ENCODE peak calls at places on chromosome 16, in five cellular contexts. One of them, this sample, is unnamed.

GRCh38 chr16:19338335-19338734 is 52.8 kb downstream of the CLEC19A start:
- DNase-seq in CD4-positive, alpha-beta T cell: no peak
- DNase-seq in OCI-M1: no peak
- DNase-seq in fibroblast of the conjunctiva: no peak
- DNase-seq in naive thymus-derived CD8-positive, alpha-beta T cell: no peak
- DNase-seq in this sample: no peak

GRCh38 chr16:28213396-28213795 is 1.6 kb upstream of the XPO6 start:
- DNase-seq in fibroblast of the conjunctiva: no peak
- DNase-seq in CD4-positive, alpha-beta T cell: no peak
- DNase-seq in naive thymus-derived CD8-positive, alpha-beta T cell: no peak
- DNase-seq in OCI-M1: no peak
- DNase-seq in this sample: no peak

GRCh38 chr16:27453476-27453825 is 51.5 kb downstream of the IL21R start:
- DNase-seq in CD4-positive, alpha-beta T cell: no peak
- DNase-seq in naive thymus-derived CD8-positive, alpha-beta T cell: no peak
- DNase-seq in OCI-M1: no peak
- DNase-seq in fibroblast of the conjunctiva: no peak
- DNase-seq in this sample: no peak

GRCh38 chr16:12904041-12904671 is 2.8 kb downstream of the SHISA9 start:
- DNase-seq in OCI-M1: no peak
- DNase-seq in naive thymus-derived CD8-positive, alpha-beta T cell: no peak
- DNase-seq in CD4-positive, alpha-beta T cell: no peak
- DNase-seq in fibroblast of the conjunctiva: no peak
- DNase-seq in this sample: no peak

GRCh38 chr16:65781363-65781762 is 585.1 kb upstream of the CDH5 start:
- DNase-seq in naive thymus-derived CD8-positive, alpha-beta T cell: no peak
- DNase-seq in CD4-positive, alpha-beta T cell: no peak
- DNase-seq in fibroblast of the conjunctiva: no peak
- DNase-seq in OCI-M1: peak
- DNase-seq in this sample: no peak

GRCh38 chr16:85528528-85529387 is 84.4 kb upstream of the GSE1 start:
- DNase-seq in CD4-positive, alpha-beta T cell: no peak
- DNase-seq in fibroblast of the conjunctiva: no peak
- DNase-seq in OCI-M1: peak
- DNase-seq in naive thymus-derived CD8-positive, alpha-beta T cell: no peak
- DNase-seq in this sample: no peak

GRCh38 chr16:21949713-21950260 is 3.4 kb upstream of the UQCRC2 start:
- DNase-seq in fibroblast of the conjunctiva: no peak
- DNase-seq in CD4-positive, alpha-beta T cell: no peak
- DNase-seq in OCI-M1: peak
- DNase-seq in naive thymus-derived CD8-positive, alpha-beta T cell: no peak
- DNase-seq in this sample: no peak

GRCh38 chr16:75559564-75560372 is 3.7 kb upstream of the TMEM231 start:
- DNase-seq in fibroblast of the conjunctiva: peak
- DNase-seq in CD4-positive, alpha-beta T cell: no peak
- DNase-seq in naive thymus-derived CD8-positive, alpha-beta T cell: no peak
- DNase-seq in OCI-M1: peak
- DNase-seq in this sample: no peak

GRCh38 chr16:30555848-30556473 is 2.2 kb downstream of the ZNF764 start:
- DNase-seq in naive thymus-derived CD8-positive, alpha-beta T cell: no peak
- DNase-seq in CD4-positive, alpha-beta T cell: no peak
- DNase-seq in OCI-M1: no peak
- DNase-seq in fibroblast of the conjunctiva: no peak
- DNase-seq in this sample: no peak

GRCh38 chr16:15483857-15484256 is 49.5 kb downstream of the BMERB1 start:
- DNase-seq in CD4-positive, alpha-beta T cell: no peak
- DNase-seq in fibroblast of the conjunctiva: no peak
- DNase-seq in OCI-M1: no peak
- DNase-seq in naive thymus-derived CD8-positive, alpha-beta T cell: no peak
- DNase-seq in this sample: no peak

GRCh38 chr16:11328172-11329079 is 16.8 kb upstream of the RMI2 start:
- DNase-seq in OCI-M1: peak
- DNase-seq in CD4-positive, alpha-beta T cell: peak
- DNase-seq in naive thymus-derived CD8-positive, alpha-beta T cell: peak
- DNase-seq in fibroblast of the conjunctiva: peak
- DNase-seq in this sample: peak

GRCh38 chr16:15585956-15586355 is 57.0 kb downstream of the MARF1 start:
- DNase-seq in naive thymus-derived CD8-positive, alpha-beta T cell: no peak
- DNase-seq in OCI-M1: no peak
- DNase-seq in CD4-positive, alpha-beta T cell: no peak
- DNase-seq in fibroblast of the conjunctiva: no peak
- DNase-seq in this sample: no peak

GRCh38 chr16:7651803-7652570 is 319.3 kb downstream of the RBFOX1 start:
- DNase-seq in fibroblast of the conjunctiva: no peak
- DNase-seq in CD4-positive, alpha-beta T cell: no peak
- DNase-seq in naive thymus-derived CD8-positive, alpha-beta T cell: no peak
- DNase-seq in OCI-M1: no peak
- DNase-seq in this sample: no peak

GRCh38 chr16:89081556-89081955 is 12.1 kb upstream of the ACSF3 start:
- DNase-seq in OCI-M1: no peak
- DNase-seq in naive thymus-derived CD8-positive, alpha-beta T cell: no peak
- DNase-seq in CD4-positive, alpha-beta T cell: no peak
- DNase-seq in fibroblast of the conjunctiva: no peak
- DNase-seq in this sample: no peak

GRCh38 chr16:64997121-64997520 is 124.7 kb downstream of the CDH11 start:
- DNase-seq in OCI-M1: no peak
- DNase-seq in CD4-positive, alpha-beta T cell: no peak
- DNase-seq in naive thymus-derived CD8-positive, alpha-beta T cell: no peak
- DNase-seq in fibroblast of the conjunctiva: no peak
- DNase-seq in this sample: no peak

GRCh38 chr16:396605-397004 is 394 bp upstream of the NME4 start:
- DNase-seq in OCI-M1: peak
- DNase-seq in CD4-positive, alpha-beta T cell: no peak
- DNase-seq in fibroblast of the conjunctiva: no peak
- DNase-seq in naive thymus-derived CD8-positive, alpha-beta T cell: no peak
- DNase-seq in this sample: no peak

GRCh38 chr16:67677712-67678111 is 11.1 kb downstream of the C16orf86 start:
- DNase-seq in naive thymus-derived CD8-positive, alpha-beta T cell: no peak
- DNase-seq in fibroblast of the conjunctiva: no peak
- DNase-seq in CD4-positive, alpha-beta T cell: no peak
- DNase-seq in OCI-M1: no peak
- DNase-seq in this sample: no peak

GRCh38 chr16:19242186-19242585 is 43.3 kb upstream of the CLEC19A start:
- DNase-seq in CD4-positive, alpha-beta T cell: no peak
- DNase-seq in naive thymus-derived CD8-positive, alpha-beta T cell: no peak
- DNase-seq in OCI-M1: no peak
- DNase-seq in fibroblast of the conjunctiva: no peak
- DNase-seq in this sample: no peak

GRCh38 chr16:2224183-2224486 is 744 bp downstream of the E4F1 start:
- DNase-seq in fibroblast of the conjunctiva: no peak
- DNase-seq in OCI-M1: peak
- DNase-seq in naive thymus-derived CD8-positive, alpha-beta T cell: no peak
- DNase-seq in CD4-positive, alpha-beta T cell: no peak
- DNase-seq in this sample: no peak

GRCh38 chr16:11534262-11534661 is 52.5 kb downstream of the LITAF start:
- DNase-seq in fibroblast of the conjunctiva: no peak
- DNase-seq in CD4-positive, alpha-beta T cell: no peak
- DNase-seq in naive thymus-derived CD8-positive, alpha-beta T cell: no peak
- DNase-seq in OCI-M1: no peak
- DNase-seq in this sample: no peak

GRCh38 chr16:73143681-73144370 is 95.9 kb upstream of the ZFHX3 start:
- DNase-seq in fibroblast of the conjunctiva: no peak
- DNase-seq in CD4-positive, alpha-beta T cell: no peak
- DNase-seq in naive thymus-derived CD8-positive, alpha-beta T cell: no peak
- DNase-seq in OCI-M1: no peak
- DNase-seq in this sample: no peak

GRCh38 chr16:324451-325334 is 27.8 kb downstream of the AXIN1 start:
- DNase-seq in naive thymus-derived CD8-positive, alpha-beta T cell: peak
- DNase-seq in CD4-positive, alpha-beta T cell: peak
- DNase-seq in OCI-M1: peak
- DNase-seq in fibroblast of the conjunctiva: no peak
- DNase-seq in this sample: no peak

GRCh38 chr16:84665359-84665758 is 17.0 kb downstream of the KLHL36 start:
- DNase-seq in CD4-positive, alpha-beta T cell: no peak
- DNase-seq in fibroblast of the conjunctiva: no peak
- DNase-seq in naive thymus-derived CD8-positive, alpha-beta T cell: no peak
- DNase-seq in OCI-M1: no peak
- DNase-seq in this sample: no peak

GRCh38 chr16:51577621-51578303 is 426.7 kb upstream of the SALL1 start:
- DNase-seq in CD4-positive, alpha-beta T cell: no peak
- DNase-seq in fibroblast of the conjunctiva: peak
- DNase-seq in naive thymus-derived CD8-positive, alpha-beta T cell: no peak
- DNase-seq in OCI-M1: no peak
- DNase-seq in this sample: no peak

GRCh38 chr16:50573279-50573678 is 25.1 kb downstream of the NKD1 start:
- DNase-seq in CD4-positive, alpha-beta T cell: no peak
- DNase-seq in OCI-M1: no peak
- DNase-seq in fibroblast of the conjunctiva: no peak
- DNase-seq in naive thymus-derived CD8-positive, alpha-beta T cell: no peak
- DNase-seq in this sample: no peak

GRCh38 chr16:55000595-55000994 is 69.9 kb downstream of the IRX5 start:
- DNase-seq in naive thymus-derived CD8-positive, alpha-beta T cell: no peak
- DNase-seq in CD4-positive, alpha-beta T cell: no peak
- DNase-seq in fibroblast of the conjunctiva: no peak
- DNase-seq in OCI-M1: peak
- DNase-seq in this sample: no peak

This sample was measured in tibial nerve.